ENCODE peak calls at places on chromosomes 2 and 18, in six cellular contexts. P is psoas muscle, Y is PC-3, H is A549, Z is GM23338, M is thoracic aorta. B is an unnamed sample. For H3K4me1, the result is how much of the 10 kb centered on the place peaks cover.

GRCh38 chr2:120104002-120104467 is 91.2 kb downstream of the EPB41L5 start:
- DNase-seq in P (no peak), Y (peak), H (no peak), Z (no peak), M (no peak), B (no peak)

GRCh38 chr2:122929347-122929746 is 1095.7 kb upstream of the CNTNAP5 start:
- DNase-seq in P (no peak), Y (no peak), H (no peak), Z (no peak), M (no peak), B (no peak)

GRCh38 chr2:235567842-235568241 is 74.0 kb downstream of the AGAP1 start:
- DNase-seq in P (no peak), Y (no peak), H (no peak), Z (no peak), M (no peak), B (no peak)

GRCh38 chr18:7541835-7542234 is 25.3 kb upstream of the PTPRM start:
- DNase-seq in P (no peak), Y (no peak), H (no peak), Z (no peak), M (no peak), B (no peak)

GRCh38 chr2:8496079-8496478 is 185.8 kb upstream of the ID2 start:
- DNase-seq in P (no peak), Y (no peak), H (no peak), Z (no peak), M (no peak), B (no peak)

GRCh38 chr18:34789768-34790344 is 79.8 kb downstream of the DTNA start:
- DNase-seq in P (no peak), Y (peak), H (no peak), Z (no peak), M (no peak), B (no peak)

GRCh38 chr2:147108553-147108952 is 736.3 kb upstream of the ACVR2A start:
- DNase-seq in P (no peak), Y (peak), H (no peak), Z (no peak), M (no peak), B (no peak)

GRCh38 chr2:224334083-224334482 is 67.8 kb downstream of the FAM124B start:
- DNase-seq in P (no peak), Y (no peak), H (no peak), Z (no peak), M (no peak), B (no peak)

GRCh38 chr2:47767880-47768609 is 14.9 kb upstream of the MSH6 start:
- DNase-seq in P (peak), Y (peak), H (peak), Z (peak), M (peak), B (peak)

GRCh38 chr2:223654384-223654915 is 52.3 kb upstream of the SCG2 start:
- DNase-seq in P (no peak), Y (no peak), H (no peak), Z (no peak), M (no peak), B (no peak)

GRCh38 chr2:160109939-160110673 is 47.7 kb upstream of the PLA2R1 start:
- DNase-seq in P (peak), Y (peak), H (peak), Z (peak), M (no peak), B (peak)

GRCh38 chr2:148936857-148937450 is 61.9 kb downstream of the KIF5C start:
- DNase-seq in P (no peak), Y (peak), H (no peak), Z (no peak), M (no peak), B (peak)

GRCh38 chr18:6414723-6415362 is at the start of gene L3MBTL4:
- DNase-seq in P (peak), Y (peak), H (no peak), Z (peak), M (no peak), B (peak)

GRCh38 chr2:126736133-126736874 is 80.3 kb downstream of the GYPC start:
- DNase-seq in P (no peak), Y (no peak), H (no peak), Z (no peak), M (no peak), B (peak)

GRCh38 chr2:52117299-52117698 is 1085.4 kb upstream of the NRXN1 start:
- DNase-seq in P (no peak), Y (peak), H (no peak), Z (no peak), M (no peak), B (no peak)

GRCh38 chr2:108621087-108621559 is 86.9 kb downstream of the LIMS1 start:
- DNase-seq in P (no peak), Y (peak), H (no peak), Z (peak), M (no peak), B (peak)

GRCh38 chr18:31722369-31722957 is 38.1 kb upstream of the B4GALT6 start:
- DNase-seq in P (peak), Y (peak), H (peak), Z (peak), M (peak), B (peak)

GRCh38 chr2:109703076-109703475 is 88.9 kb downstream of the SOWAHC start:
- DNase-seq in P (no peak), Y (peak), H (no peak), Z (no peak), M (no peak), B (no peak)

GRCh38 chr2:128630974-128631697 is 312.5 kb upstream of the HS6ST1 start:
- DNase-seq in P (no peak), Y (no peak), H (no peak), Z (no peak), M (no peak), B (no peak)

GRCh38 chr2:33167655-33168245 is 221.0 kb downstream of the LTBP1 start:
- DNase-seq in P (no peak), Y (no peak), H (no peak), Z (no peak), M (no peak), B (no peak)

GRCh38 chr2:33166287-33166881 is 219.6 kb downstream of the LTBP1 start:
- DNase-seq in P (no peak), Y (no peak), H (no peak), Z (no peak), M (no peak), B (no peak)

GRCh38 chr2:33168425-33168824 is 221.7 kb downstream of the LTBP1 start:
- DNase-seq in P (no peak), Y (no peak), H (no peak), Z (no peak), M (no peak), B (no peak)

GRCh38 chr2:33168973-33169372 is 222.2 kb downstream of the LTBP1 start:
- DNase-seq in P (no peak), Y (no peak), H (no peak), Z (no peak), M (no peak), B (no peak)
- H3K4me1 ChIP-seq in P (under half), Y (under half), H (under half), Z (under half), M (under half), B (under half)

DNA sequence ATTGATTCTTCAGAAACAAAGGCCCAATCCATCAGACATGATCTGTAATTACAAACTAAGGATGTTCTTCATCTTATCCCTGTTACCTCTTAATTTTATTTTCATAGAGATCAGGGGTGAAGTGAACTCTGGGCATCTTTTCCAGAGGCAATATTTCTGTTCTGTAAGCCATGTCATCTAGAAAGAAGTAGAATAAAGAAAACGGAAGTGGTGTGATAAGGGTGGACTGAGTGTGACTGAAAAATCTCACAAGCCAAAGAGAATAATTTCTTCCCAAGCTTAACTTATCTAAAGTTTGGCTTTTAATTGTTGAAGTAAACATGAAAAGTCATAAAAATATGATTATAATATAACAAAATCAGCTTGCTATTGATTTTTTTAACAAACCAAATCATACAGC is 168.5 kb downstream of the ANKRD44 start:
- DNase-seq in P (no peak), Y (no peak), H (no peak), Z (no peak), M (no peak), B (no peak)
- H3K4me1 ChIP-seq in P (under half), Y (under half), H (under half), Z (under half), M (under half), B (under half)

DNA sequence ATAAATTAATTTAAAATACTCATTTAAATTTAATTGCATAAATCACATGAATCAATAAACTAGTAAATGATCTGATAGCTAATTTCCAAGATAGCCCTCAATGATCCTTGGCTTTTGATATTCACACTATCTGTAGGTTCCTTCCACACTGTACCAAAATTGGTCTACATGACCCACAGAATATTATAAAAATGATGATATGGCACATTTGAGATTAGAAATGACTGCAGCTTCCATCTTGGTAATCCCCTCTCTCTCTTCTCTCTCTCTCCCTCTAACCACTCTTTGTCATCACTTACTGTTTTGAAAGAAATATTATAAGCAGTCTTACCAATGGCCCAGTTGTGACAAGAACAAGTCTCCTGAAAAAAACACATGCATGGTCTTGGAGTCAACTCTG is 394.8 kb downstream of the LRRTM4 start:
- DNase-seq in P (no peak), Y (no peak), H (no peak), Z (no peak), M (no peak), B (no peak)
- H3K4me1 ChIP-seq in P (under half), Y (under half), H (under half), Z (under half), M (under half), B (under half)

GRCh38 chr2:74005786-74006185 is 21.1 kb downstream of the TET3 start:
- DNase-seq in P (no peak), Y (no peak), H (no peak), Z (no peak), M (no peak), B (no peak)

GRCh38 chr2:74006424-74006823 is 21.7 kb downstream of the TET3 start:
- DNase-seq in P (no peak), Y (no peak), H (no peak), Z (peak), M (no peak), B (no peak)

GRCh38 chr2:74008761-74009395 is 24.2 kb downstream of the TET3 start:
- DNase-seq in P (no peak), Y (no peak), H (no peak), Z (peak), M (no peak), B (no peak)

GRCh38 chr2:74009577-74009976 is 24.9 kb downstream of the TET3 start:
- DNase-seq in P (no peak), Y (no peak), H (no peak), Z (no peak), M (no peak), B (no peak)

DNA sequence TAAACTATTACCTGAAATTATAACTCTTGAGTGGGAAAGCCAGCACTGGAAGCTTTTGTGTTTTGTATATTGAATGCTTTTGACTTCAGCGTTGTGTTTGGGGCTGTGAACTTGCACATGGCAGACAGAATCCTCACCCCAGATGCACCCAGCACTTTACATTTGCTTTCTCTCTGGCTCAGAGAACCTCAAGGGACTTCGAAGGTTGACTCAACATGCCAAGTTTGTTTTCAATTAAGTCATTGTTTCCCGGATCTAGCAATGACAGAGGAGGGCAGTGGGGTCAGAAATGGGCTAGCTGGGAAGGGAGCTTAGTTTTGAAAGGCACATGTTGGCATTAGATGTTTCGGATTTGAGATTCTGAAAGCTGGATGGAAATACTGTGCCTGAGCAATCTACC is 22.4 kb downstream of the TET3 start:
- DNase-seq in P (no peak), Y (no peak), H (no peak), Z (no peak), M (no peak), B (no peak)
- H3K4me1 ChIP-seq in P (under half), Y (under half), H (under half), Z (under half), M (under half), B (under half)

GRCh38 chr2:228771306-228771705 is 499.8 kb downstream of the PID1 start:
- DNase-seq in P (no peak), Y (no peak), H (no peak), Z (no peak), M (no peak), B (no peak)

GRCh38 chr2:228763600-228763999 is 507.5 kb downstream of the PID1 start:
- DNase-seq in P (no peak), Y (no peak), H (no peak), Z (no peak), M (no peak), B (no peak)

GRCh38 chr2:228771719-228772254 is 499.3 kb downstream of the PID1 start:
- DNase-seq in P (no peak), Y (no peak), H (no peak), Z (no peak), M (no peak), B (no peak)

GRCh38 chr2:228767196-228767595 is 503.9 kb downstream of the PID1 start:
- DNase-seq in P (no peak), Y (no peak), H (no peak), Z (no peak), M (no peak), B (no peak)

GRCh38 chr2:228768818-228769217 is 502.3 kb downstream of the PID1 start:
- DNase-seq in P (no peak), Y (peak), H (no peak), Z (no peak), M (no peak), B (no peak)
- H3K4me1 ChIP-seq in P (under half), Y (under half), H (under half), Z (under half), M (under half), B (under half)

DNA sequence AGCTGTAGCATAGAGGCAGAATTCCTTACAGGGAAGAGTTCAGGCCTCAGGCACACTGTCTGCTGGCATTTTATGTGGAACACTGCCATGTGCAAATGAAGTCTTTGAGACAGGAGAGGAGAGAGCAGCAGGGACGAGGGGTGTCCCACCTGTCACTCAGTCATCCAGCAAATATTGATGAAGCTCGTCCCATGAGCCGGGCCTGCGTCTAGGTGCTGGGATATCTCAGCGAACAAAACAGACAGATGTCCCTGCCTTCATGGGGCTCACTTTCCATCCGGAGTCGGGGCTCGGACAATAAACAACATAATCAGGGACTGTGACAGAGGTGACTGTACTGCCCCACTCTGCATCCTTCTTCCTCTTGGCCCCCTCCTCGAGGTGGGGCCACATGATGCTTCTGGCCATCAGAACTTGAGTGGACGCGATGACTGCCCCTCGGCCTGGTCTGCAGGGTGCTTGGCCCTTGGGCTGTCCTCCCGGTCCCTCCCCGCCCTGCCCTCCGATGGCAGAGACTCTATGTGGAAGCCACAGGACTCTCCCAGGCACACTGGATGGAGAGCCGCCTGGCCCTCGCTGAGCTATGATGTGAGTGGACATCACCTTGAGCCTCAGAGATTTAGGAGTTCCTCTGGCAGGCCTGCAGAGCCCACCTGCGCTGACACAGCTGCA is 78.8 kb downstream of the MBP start:
- DNase-seq in P (no peak), Y (no peak), H (no peak), Z (no peak), M (no peak), B (no peak)
- H3K4me1 ChIP-seq in P (half or more), Y (under half), H (under half), Z (under half), M (under half), B (under half)

GRCh38 chr2:240635998-240636547 is 10.8 kb downstream of the GPR35 start:
- DNase-seq in P (no peak), Y (no peak), H (no peak), Z (no peak), M (no peak), B (no peak)
- H3K4me1 ChIP-seq in P (under half), Y (under half), H (under half), Z (under half), M (under half), B (under half)

GRCh38 chr2:46331099-46331766 is 34.0 kb downstream of the EPAS1 start:
- DNase-seq in P (no peak), Y (no peak), H (no peak), Z (no peak), M (no peak), B (no peak)
- H3K4me1 ChIP-seq in P (half or more), Y (under half), H (half or more), Z (under half), M (half or more), B (half or more)

DNA sequence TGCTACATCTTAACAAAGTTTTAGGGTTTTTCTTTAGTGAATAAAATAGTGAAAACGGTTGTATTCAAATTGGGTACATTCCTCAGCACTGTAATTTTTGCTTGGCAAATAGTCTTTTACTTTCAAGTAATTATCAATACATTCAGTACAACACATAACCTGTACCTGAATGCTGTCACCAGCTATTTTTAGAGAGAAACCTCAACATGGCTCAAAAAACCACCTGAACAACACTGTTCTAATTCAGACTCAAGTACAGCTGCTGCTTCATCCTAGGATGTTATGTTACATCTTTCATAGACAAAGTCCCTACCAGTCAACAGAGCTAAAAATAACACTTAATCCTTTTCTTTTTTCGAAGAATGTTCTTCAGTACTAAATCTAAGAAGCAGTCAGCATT is 20.6 kb downstream of the PDIA6 start:
- DNase-seq in P (no peak), Y (no peak), H (no peak), Z (no peak), M (no peak), B (no peak)
- H3K4me1 ChIP-seq in P (under half), Y (under half), H (under half), Z (under half), M (under half), B (under half)

B was measured in mucosa of descending colon.